ENCODE peak calls at places on chromosomes 16 and 17, in six cellular contexts. R is NCI-H1436; M is activated naive CD4-positive, alpha-beta T cell treated with anti-CD3 and anti-CD28 coated beads, Interleukin-2, amount 10 ng/mL, durations not matched to agents 7 days and 5 days; T is heart left ventricle; O is NCI-H2081; P is HTR-8/SVneo. E is an unnamed sample.

GRCh38 chr17:55496094-55496881 is 15.0 kb downstream of the SMIM36 start:
- DNase-seq in M (no peak), O (no peak), R (no peak), P (peak), T (no peak), E (no peak)

GRCh38 chr17:81551458-81552243 is 502 bp downstream of the FAAP100 start:
- DNase-seq in R (no peak), M (peak), O (no peak), P (no peak), T (no peak), E (no peak)

GRCh38 chr17:38352245-38353083 is 820 bp downstream of the SOCS7 start:
- DNase-seq in O (peak), T (peak), M (peak), P (no peak), R (no peak), E (no peak)

GRCh38 chr16:59878479-59878878 is 1144.4 kb upstream of the GOT2 start:
- DNase-seq in O (no peak), R (no peak), T (no peak), M (no peak), P (no peak), E (no peak)

GRCh38 chr17:44610871-44611270 is 45.4 kb upstream of the MEIOC start:
- DNase-seq in R (no peak), O (no peak), P (no peak), T (no peak), M (no peak), E (no peak)

GRCh38 chr17:42266918-42267766 is 9.0 kb downstream of the STAT5B start:
- DNase-seq in P (peak), M (no peak), T (no peak), R (no peak), O (no peak), E (peak)

GRCh38 chr17:79188048-79188447 is 113.4 kb downstream of the ENGASE start:
- DNase-seq in M (peak), T (no peak), O (peak), R (peak), P (peak), E (no peak)

GRCh38 chr17:34398990-34399389 is 36.0 kb upstream of the CCL1 start:
- DNase-seq in R (no peak), T (no peak), O (no peak), M (no peak), P (no peak), E (no peak)

GRCh38 chr16:85418978-85419491 is 194.1 kb upstream of the GSE1 start:
- DNase-seq in P (no peak), M (peak), T (no peak), R (no peak), O (no peak), E (no peak)

GRCh38 chr16:24440296-24440695 is 99.1 kb upstream of the RBBP6 start:
- DNase-seq in P (no peak), R (no peak), T (no peak), M (no peak), O (no peak), E (no peak)

GRCh38 chr16:3832669-3833068 is 47.8 kb downstream of the CREBBP start:
- DNase-seq in R (no peak), T (no peak), O (no peak), P (no peak), M (no peak), E (no peak)

GRCh38 chr16:87705780-87706277 is 60.0 kb downstream of the KLHDC4 start:
- DNase-seq in P (no peak), M (no peak), T (no peak), O (peak), R (no peak), E (no peak)

GRCh38 chr17:65546579-65546978 is 14.9 kb downstream of the AXIN2 start:
- DNase-seq in T (no peak), P (no peak), M (no peak), O (no peak), R (no peak), E (no peak)

E was measured in foreskin melanocyte.